ENCODE peak calls at places on chromosomes 7 and 10, in six cellular contexts. One of them, this sample, is unnamed.

GRCh38 chr7:107201795-107202450 is 33.1 kb downstream of the HBP1 start:
- DNase-seq in SK-N-SH: peak; percentile 64
- DNase-seq in HepG2: peak; percentile 27
- DNase-seq in HL-60: peak; percentile 25
- DNase-seq in GM12878: no peak
- DNase-seq in H1: peak; percentile 58
- DNase-seq in this sample: peak; percentile 59

GRCh38 chr7:101826081-101826835 is 8.8 kb downstream of the CUX1 start:
- DNase-seq in GM12878: no peak
- DNase-seq in H1: no peak
- DNase-seq in HL-60: no peak
- DNase-seq in HepG2: no peak
- DNase-seq in SK-N-SH: no peak
- DNase-seq in this sample: no peak

GRCh38 chr10:58089739-58090138 is 178.0 kb downstream of the IPMK start:
- DNase-seq in HepG2: no peak
- DNase-seq in H1: no peak
- DNase-seq in GM12878: no peak
- DNase-seq in HL-60: no peak
- DNase-seq in SK-N-SH: no peak
- DNase-seq in this sample: no peak

GRCh38 chr10:71262027-71262426 is 49.7 kb downstream of the UNC5B start:
- DNase-seq in SK-N-SH: no peak
- DNase-seq in HepG2: no peak
- DNase-seq in H1: no peak
- DNase-seq in HL-60: no peak
- DNase-seq in GM12878: no peak
- DNase-seq in this sample: no peak

GRCh38 chr10:104614245-104614831 is 26.8 kb upstream of the SORCS3 start:
- DNase-seq in H1: peak; percentile 82
- DNase-seq in HepG2: peak; percentile 17
- DNase-seq in GM12878: no peak
- DNase-seq in HL-60: peak; percentile 25
- DNase-seq in SK-N-SH: peak; percentile 52
- DNase-seq in this sample: peak; percentile 60

GRCh38 chr7:6367701-6368211 is 80.0 kb downstream of the DAGLB start:
- DNase-seq in H1: no peak
- DNase-seq in HL-60: peak; percentile 54
- DNase-seq in HepG2: no peak
- DNase-seq in GM12878: no peak
- DNase-seq in SK-N-SH: no peak
- DNase-seq in this sample: no peak

GRCh38 chr10:86489071-86489810 is 32.4 kb downstream of the WAPL start:
- DNase-seq in SK-N-SH: no peak
- DNase-seq in HL-60: no peak
- DNase-seq in H1: no peak
- DNase-seq in GM12878: no peak
- DNase-seq in HepG2: no peak
- DNase-seq in this sample: no peak

GRCh38 chr7:36116347-36117200 is 36.5 kb upstream of the EEPD1 start:
- DNase-seq in H1: no peak
- DNase-seq in HepG2: peak; percentile 67
- DNase-seq in GM12878: no peak
- DNase-seq in HL-60: no peak
- DNase-seq in SK-N-SH: no peak
- DNase-seq in this sample: no peak

GRCh38 chr10:15232279-15232678 is 63.8 kb upstream of the NMT2 start:
- DNase-seq in GM12878: no peak
- DNase-seq in SK-N-SH: no peak
- DNase-seq in H1: no peak
- DNase-seq in HepG2: no peak
- DNase-seq in HL-60: no peak
- DNase-seq in this sample: no peak

GRCh38 chr10:118505363-118505762 is 90.1 kb downstream of the PRLHR start:
- DNase-seq in HepG2: no peak
- DNase-seq in HL-60: no peak
- DNase-seq in GM12878: no peak
- DNase-seq in SK-N-SH: no peak
- DNase-seq in H1: no peak
- DNase-seq in this sample: no peak

GRCh38 chr7:50783801-50784507 is 1.3 kb upstream of the GRB10 start:
- DNase-seq in HL-60: no peak
- DNase-seq in GM12878: no peak
- DNase-seq in H1: no peak
- DNase-seq in SK-N-SH: no peak
- DNase-seq in HepG2: no peak
- DNase-seq in this sample: no peak

GRCh38 chr10:30476511-30476910 is 42.5 kb downstream of the MAP3K8 start:
- DNase-seq in GM12878: no peak
- DNase-seq in SK-N-SH: no peak
- DNase-seq in HepG2: no peak
- DNase-seq in H1: no peak
- DNase-seq in HL-60: no peak
- DNase-seq in this sample: no peak

GRCh38 chr7:132450188-132450587 is 126.1 kb downstream of the PLXNA4 start:
- DNase-seq in H1: no peak
- DNase-seq in HepG2: no peak
- DNase-seq in GM12878: no peak
- DNase-seq in HL-60: no peak
- DNase-seq in SK-N-SH: no peak
- DNase-seq in this sample: no peak

GRCh38 chr10:35643151-35643975 is 1.3 kb upstream of the FZD8 start:
- DNase-seq in GM12878: no peak
- DNase-seq in HL-60: no peak
- DNase-seq in HepG2: no peak
- DNase-seq in H1: peak; percentile 78
- DNase-seq in SK-N-SH: peak; percentile 58
- DNase-seq in this sample: peak; percentile 52

GRCh38 chr10:97069026-97069425 is 116.7 kb downstream of the SLIT1 start:
- DNase-seq in HepG2: no peak
- DNase-seq in H1: no peak
- DNase-seq in SK-N-SH: no peak
- DNase-seq in HL-60: no peak
- DNase-seq in GM12878: no peak
- DNase-seq in this sample: no peak

GRCh38 chr10:105328441-105328840 is 687.4 kb downstream of the SORCS3 start:
- DNase-seq in HepG2: no peak
- DNase-seq in GM12878: no peak
- DNase-seq in HL-60: no peak
- DNase-seq in SK-N-SH: no peak
- DNase-seq in H1: no peak
- DNase-seq in this sample: no peak

GRCh38 chr7:111845853-111846252 is 283.6 kb upstream of the IMMP2L start:
- DNase-seq in H1: no peak
- DNase-seq in HepG2: no peak
- DNase-seq in SK-N-SH: no peak
- DNase-seq in HL-60: no peak
- DNase-seq in GM12878: no peak
- DNase-seq in this sample: no peak

GRCh38 chr10:23096814-23097549 is 1.6 kb downstream of the MSRB2 start:
- DNase-seq in GM12878: no peak
- DNase-seq in H1: no peak
- DNase-seq in SK-N-SH: peak; percentile 43
- DNase-seq in HL-60: no peak
- DNase-seq in HepG2: no peak
- DNase-seq in this sample: peak; percentile 34

GRCh38 chr10:28367865-28368541 is 65.1 kb upstream of the MPP7 start:
- DNase-seq in GM12878: peak; percentile 68
- DNase-seq in HepG2: no peak
- DNase-seq in SK-N-SH: no peak
- DNase-seq in HL-60: peak; percentile 66
- DNase-seq in H1: no peak
- DNase-seq in this sample: no peak

GRCh38 chr7:51175316-51175991 is 141.2 kb downstream of the COBL start:
- DNase-seq in HL-60: no peak
- DNase-seq in H1: no peak
- DNase-seq in SK-N-SH: no peak
- DNase-seq in HepG2: no peak
- DNase-seq in GM12878: no peak
- DNase-seq in this sample: no peak

GRCh38 chr7:96401200-96401599 is 79.3 kb upstream of the SLC25A13 start:
- DNase-seq in SK-N-SH: no peak
- DNase-seq in GM12878: no peak
- DNase-seq in H1: no peak
- DNase-seq in HL-60: peak; percentile 44
- DNase-seq in HepG2: peak; percentile 50
- DNase-seq in this sample: no peak

GRCh38 chr10:25026463-25026862 is 10.1 kb downstream of the THNSL1 start:
- DNase-seq in H1: no peak
- DNase-seq in SK-N-SH: no peak
- DNase-seq in HepG2: no peak
- DNase-seq in HL-60: no peak
- DNase-seq in GM12878: no peak
- DNase-seq in this sample: no peak

GRCh38 chr7:51324206-51324884 is 7.7 kb upstream of the COBL start:
- DNase-seq in H1: peak; percentile 37
- DNase-seq in GM12878: no peak
- DNase-seq in SK-N-SH: no peak
- DNase-seq in HepG2: no peak
- DNase-seq in HL-60: peak; percentile 25
- DNase-seq in this sample: no peak

GRCh38 chr7:498678-499641 is 20.7 kb downstream of the PDGFA start:
- DNase-seq in HepG2: no peak
- DNase-seq in GM12878: no peak
- DNase-seq in SK-N-SH: no peak
- DNase-seq in H1: no peak
- DNase-seq in HL-60: no peak
- DNase-seq in this sample: no peak

GRCh38 chr7:27099839-27100225 is 2.7 kb downstream of the HOXA2 start:
- DNase-seq in HL-60: no peak
- DNase-seq in H1: no peak
- DNase-seq in HepG2: no peak
- DNase-seq in SK-N-SH: no peak
- DNase-seq in GM12878: no peak
- DNase-seq in this sample: no peak

GRCh38 chr7:44213872-44214595 is 13.3 kb downstream of the YKT6 start:
- DNase-seq in GM12878: no peak
- DNase-seq in H1: peak; percentile 55
- DNase-seq in SK-N-SH: peak; percentile 84
- DNase-seq in HL-60: peak; percentile 16
- DNase-seq in HepG2: peak; percentile 56
- DNase-seq in this sample: peak; percentile 71

GRCh38 chr7:90655566-90655965 is 59.4 kb downstream of the CDK14 start:
- DNase-seq in H1: no peak
- DNase-seq in SK-N-SH: no peak
- DNase-seq in GM12878: no peak
- DNase-seq in HepG2: no peak
- DNase-seq in HL-60: no peak
- DNase-seq in this sample: no peak

GRCh38 chr10:133326745-133327650 is 9.7 kb downstream of the CALY start:
- DNase-seq in SK-N-SH: no peak
- DNase-seq in HL-60: no peak
- DNase-seq in H1: no peak
- DNase-seq in HepG2: no peak
- DNase-seq in GM12878: no peak
- DNase-seq in this sample: no peak

GRCh38 chr7:102073931-102074880 is 212.5 kb upstream of the SH2B2 start:
- DNase-seq in HL-60: no peak
- DNase-seq in H1: no peak
- DNase-seq in SK-N-SH: no peak
- DNase-seq in HepG2: no peak
- DNase-seq in GM12878: no peak
- DNase-seq in this sample: no peak

DNA sequence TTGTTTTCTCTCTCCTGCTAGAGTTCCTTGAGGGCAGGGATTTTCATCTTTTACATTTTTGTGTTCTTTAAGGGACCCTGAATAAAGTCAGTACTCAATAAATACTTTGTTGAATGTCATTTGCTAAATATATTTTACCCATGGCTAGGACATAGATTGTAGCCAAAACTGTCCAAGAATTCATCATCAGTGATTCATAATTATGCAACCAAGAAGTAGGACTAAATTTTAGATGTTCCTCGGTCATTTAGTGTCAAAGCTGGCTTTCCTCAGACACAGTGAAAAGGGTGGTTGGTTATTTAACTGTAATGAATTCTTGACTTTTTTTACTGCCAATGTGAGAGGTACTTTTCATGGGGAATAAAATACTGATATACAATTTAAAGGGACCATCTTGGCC is 3.3 kb downstream of the NUDT13 start:
- DNase-seq in SK-N-SH: no peak
- DNase-seq in H1: no peak
- DNase-seq in HL-60: no peak
- DNase-seq in GM12878: no peak
- DNase-seq in HepG2: no peak
- DNase-seq in this sample: no peak
- TF ChIP-seq GABPA in SK-N-SH: no peak
- TF ChIP-seq GABPA in H1: no peak
- TF ChIP-seq GABPA in HL-60: no peak
- TF ChIP-seq GABPA in GM12878: no peak
- TF ChIP-seq GABPA in HepG2: no peak
- TF ChIP-seq GABPA in this sample: no peak

DNA sequence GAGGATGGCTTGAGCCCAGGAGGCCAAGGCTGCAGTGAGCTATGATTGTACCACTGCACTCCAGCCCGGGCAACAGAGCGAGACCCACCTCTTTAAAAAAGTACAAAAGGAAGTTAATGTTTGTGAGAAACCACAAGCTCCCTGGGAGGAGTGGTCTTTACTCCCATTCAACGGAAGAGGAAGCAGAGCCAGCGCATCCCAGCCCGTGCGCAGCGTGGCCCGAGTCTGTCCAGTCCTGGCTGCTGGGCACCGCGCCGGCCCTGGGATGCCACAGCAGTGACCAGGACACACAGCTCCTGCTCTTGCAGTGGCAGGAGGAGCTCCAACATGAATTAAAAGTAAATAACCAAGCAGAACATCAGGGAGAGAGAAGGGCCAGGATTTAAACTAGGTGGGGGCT is 68.4 kb downstream of the ELFN1 start:
- DNase-seq in HL-60: peak; percentile 21
- DNase-seq in SK-N-SH: no peak
- DNase-seq in H1: no peak
- DNase-seq in HepG2: no peak
- DNase-seq in GM12878: no peak
- DNase-seq in this sample: no peak
- TF ChIP-seq GABPA in HL-60: no peak
- TF ChIP-seq GABPA in SK-N-SH: no peak
- TF ChIP-seq GABPA in H1: no peak
- TF ChIP-seq GABPA in HepG2: no peak
- TF ChIP-seq GABPA in GM12878: no peak
- TF ChIP-seq GABPA in this sample: no peak

GRCh38 chr7:129108583-129108982 is 35.9 kb upstream of the TSPAN33 start:
- DNase-seq in H1: no peak
- DNase-seq in SK-N-SH: no peak
- DNase-seq in HL-60: no peak
- DNase-seq in HepG2: no peak
- DNase-seq in GM12878: no peak
- DNase-seq in this sample: no peak
- TF ChIP-seq GABPA in H1: no peak
- TF ChIP-seq GABPA in SK-N-SH: no peak
- TF ChIP-seq GABPA in HL-60: no peak
- TF ChIP-seq GABPA in HepG2: no peak
- TF ChIP-seq GABPA in GM12878: no peak
- TF ChIP-seq GABPA in this sample: no peak

DNA sequence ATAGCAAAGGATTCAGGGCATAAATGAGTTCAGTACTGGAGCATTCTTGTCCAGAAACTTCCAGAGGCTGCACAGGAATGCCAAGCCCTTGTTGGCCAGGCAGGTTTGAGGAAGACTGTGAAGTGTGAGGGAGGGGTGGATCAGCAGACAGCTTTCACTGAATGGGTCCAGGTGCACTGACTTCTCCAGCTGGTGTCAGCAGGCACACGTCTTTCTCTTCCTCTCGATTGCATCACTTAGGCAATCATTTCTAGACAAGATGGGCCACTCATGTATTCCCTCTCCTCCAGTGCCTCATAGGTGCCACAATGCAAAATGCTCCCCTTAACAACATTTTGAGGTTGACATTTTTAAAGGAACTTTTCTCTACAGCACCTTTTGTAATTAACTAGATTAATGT is 15.6 kb upstream of the PLEKHS1 start:
- DNase-seq in GM12878: no peak
- DNase-seq in HepG2: peak; percentile 19
- DNase-seq in HL-60: no peak
- DNase-seq in SK-N-SH: no peak
- DNase-seq in H1: no peak
- DNase-seq in this sample: no peak
- TF ChIP-seq GABPA in GM12878: no peak
- TF ChIP-seq GABPA in HepG2: no peak
- TF ChIP-seq GABPA in HL-60: no peak
- TF ChIP-seq GABPA in SK-N-SH: no peak
- TF ChIP-seq GABPA in H1: no peak
- TF ChIP-seq GABPA in this sample: no peak